ENCODE peak calls at places on chromosomes 4 and X, in four cellular contexts. G, O, Y and A are unnamed samples.

GRCh38 chr4:5054532-5054931 is 3.3 kb downstream of the STK32B start:
- DNase-seq in O (no peak), G (no peak), Y (no peak), A (no peak)

GRCh38 chrX:2315434-2315833 is 185.3 kb downstream of the DHRSX start:
- DNase-seq in O (no peak), G (no peak), Y (no peak), A (no peak)

GRCh38 chr4:137545461-137545861 is 13.2 kb upstream of the PCDH18 start:
- DNase-seq in G (no peak), Y (no peak), O (peak), A (no peak)

GRCh38 chrX:38166478-38167083 is 54.1 kb downstream of the SRPX start:
- DNase-seq in O (no peak), Y (no peak), G (no peak), A (no peak)

GRCh38 chr4:87560802-87561201 is 31.6 kb upstream of the SPARCL1 start:
- DNase-seq in Y (no peak), G (no peak), O (no peak), A (no peak)

GRCh38 chr4:825969-826330 is at the start of gene CPLX1:
- DNase-seq in O (no peak), G (no peak), Y (no peak), A (no peak)

GRCh38 chr4:151715881-151716280 is 44.9 kb downstream of the GATB start:
- DNase-seq in O (no peak), Y (no peak), G (no peak), A (no peak)

GRCh38 chr4:47598896-47599295 is 113.8 kb downstream of the ATP10D start:
- DNase-seq in Y (no peak), G (no peak), O (no peak), A (no peak)

GRCh38 chr4:8289151-8289750 is 19.7 kb downstream of the HTRA3 start:
- DNase-seq in O (no peak), G (no peak), Y (no peak), A (peak)

GRCh38 chr4:21013501-21013900 is 313.2 kb downstream of the PACRGL start:
- DNase-seq in O (no peak), G (no peak), Y (no peak), A (no peak)

GRCh38 chr4:60805500-60806313 is 394.4 kb upstream of the ADGRL3 start:
- DNase-seq in G (no peak), O (no peak), Y (no peak), A (no peak)

GRCh38 chrX:123331349-123331748 is 147.3 kb downstream of the GRIA3 start:
- DNase-seq in O (no peak), G (no peak), Y (no peak), A (no peak)

GRCh38 chrX:102765794-102766193 is 45.3 kb downstream of the GPRASP3 start:
- DNase-seq in O (peak), G (no peak), Y (no peak), A (peak)

GRCh38 chrX:115584715-115585114 is 23.7 kb downstream of the PLS3 start:
- DNase-seq in Y (no peak), O (no peak), G (no peak), A (no peak)

GRCh38 chrX:15769300-15769954 is 20.9 kb upstream of the ZRSR2 start:
- DNase-seq in Y (no peak), G (no peak), O (no peak), A (no peak)

GRCh38 chr4:144402999-144403398 is 243.0 kb upstream of the HHIP start:
- DNase-seq in G (no peak), Y (no peak), O (no peak), A (no peak)

GRCh38 chrX:67544871-67545771 is 1.3 kb downstream of the AR start:
- DNase-seq in Y (peak), G (no peak), O (peak), A (no peak)

GRCh38 chrX:74449322-74449936 is 28.1 kb downstream of the SLC16A2 start:
- DNase-seq in G (no peak), O (no peak), Y (no peak), A (no peak)

GRCh38 chr4:121712001-121712655 is 15.3 kb upstream of the ANXA5 start:
- DNase-seq in Y (no peak), O (no peak), G (no peak), A (no peak)

GRCh38 chrX:72576161-72576896 is 3.7 kb upstream of the HDAC8 start:
- DNase-seq in O (no peak), G (no peak), Y (no peak), A (no peak)

GRCh38 chr4:147981305-147981704 is 249.4 kb downstream of the ARHGAP10 start:
- DNase-seq in O (no peak), Y (no peak), G (no peak), A (no peak)

GRCh38 chrX:107119281-107119680 is 659 bp upstream of the RBM41 start:
- DNase-seq in O (no peak), Y (no peak), G (no peak), A (no peak)

GRCh38 chr4:106344324-106344970 is 24.1 kb downstream of the GIMD1 start:
- DNase-seq in Y (no peak), G (no peak), O (no peak), A (no peak)

GRCh38 chr4:171025323-171025722 is 787.9 kb upstream of the GALNTL6 start:
- DNase-seq in Y (no peak), G (no peak), O (no peak), A (no peak)

GRCh38 chr4:86653237-86653865 is 59.2 kb downstream of the PTPN13 start:
- DNase-seq in Y (no peak), G (no peak), O (no peak), A (no peak)

GRCh38 chrX:110491846-110492620 is 133.4 kb downstream of the RTL9 start:
- DNase-seq in O (no peak), G (no peak), Y (no peak), A (no peak)

GRCh38 chrX:40646489-40647306 is 663 bp downstream of the CXorf38 start:
- DNase-seq in Y (peak), O (peak), G (no peak), A (peak)

GRCh38 chrX:143994206-143994605 is 110.3 kb downstream of the UBE2NL start:
- DNase-seq in G (no peak), O (no peak), Y (no peak), A (no peak)

GRCh38 chr4:96736352-96736889 is 896.5 kb downstream of the PDHA2 start:
- DNase-seq in G (peak), O (no peak), Y (no peak), A (no peak)

GRCh38 chrX:48785156-48785524 is 1.2 kb upstream of the GATA1 start:
- DNase-seq in Y (no peak), G (no peak), O (no peak), A (peak)

GRCh38 chrX:48786825-48787538 is 592 bp downstream of the GATA1 start:
- DNase-seq in O (no peak), Y (no peak), G (no peak), A (no peak)

GRCh38 chrX:48785525-48786214 is 720 bp upstream of the GATA1 start:
- DNase-seq in O (no peak), Y (no peak), G (no peak), A (peak)

GRCh38 chrX:48787809-48788471 is 1.6 kb downstream of the GATA1 start:
- DNase-seq in G (no peak), O (no peak), Y (no peak), A (peak)

DNA sequence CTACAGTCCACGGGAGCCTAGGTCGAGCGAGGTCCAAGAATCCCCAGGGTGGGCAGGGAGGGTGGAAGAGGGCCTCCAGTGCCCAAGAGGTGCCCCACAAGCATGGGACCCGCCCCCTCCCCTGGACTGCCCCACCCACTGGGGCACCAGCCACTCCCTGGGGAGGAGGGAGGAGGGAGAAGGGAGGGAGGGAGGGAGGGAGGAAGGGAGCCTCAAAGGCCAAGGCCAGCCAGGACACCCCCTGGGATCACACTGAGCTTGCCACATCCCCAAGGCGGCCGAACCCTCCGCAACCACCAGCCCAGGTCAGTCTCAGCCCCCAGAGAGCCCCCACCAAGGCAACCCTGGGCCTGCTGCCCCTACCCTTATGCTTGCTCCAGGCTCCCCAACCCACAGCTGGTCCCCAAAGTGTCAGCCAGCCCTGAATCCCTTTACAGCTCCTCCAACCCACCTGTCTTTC is at the start of gene GATA1:
- DNase-seq in Y (no peak), G (no peak), O (no peak), A (peak)
- TF ChIP-seq POLR2A in Y (no peak), G (no peak), O (no peak), A (no peak)

GRCh38 chrX:11647048-11647650 is 18.6 kb downstream of the ARHGAP6 start:
- DNase-seq in Y (no peak), G (no peak), O (no peak), A (no peak)

DNA sequence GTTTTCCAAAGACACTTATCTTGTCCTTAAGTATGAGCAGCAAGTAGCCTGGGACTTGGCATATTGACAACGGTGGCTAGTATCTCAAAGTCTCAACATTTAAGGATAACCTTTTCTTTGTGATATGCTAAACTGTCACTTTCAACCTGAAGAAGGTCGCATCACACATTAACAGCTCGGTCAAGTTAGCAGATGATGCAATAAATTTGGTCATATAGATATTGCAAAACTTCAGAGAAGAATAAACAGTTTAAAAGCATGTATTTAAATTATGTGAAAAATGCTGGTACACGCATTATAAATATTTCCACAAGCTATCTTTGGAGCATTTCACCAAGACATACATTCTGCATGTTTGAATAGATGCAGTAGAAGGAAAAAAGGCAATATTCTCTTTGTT is 24.4 kb downstream of the ARHGAP6 start:
- DNase-seq in G (no peak), Y (no peak), O (no peak), A (no peak)
- H3K4me3 ChIP-seq in G (no peak), Y (no peak), O (no peak), A (no peak)

DNA sequence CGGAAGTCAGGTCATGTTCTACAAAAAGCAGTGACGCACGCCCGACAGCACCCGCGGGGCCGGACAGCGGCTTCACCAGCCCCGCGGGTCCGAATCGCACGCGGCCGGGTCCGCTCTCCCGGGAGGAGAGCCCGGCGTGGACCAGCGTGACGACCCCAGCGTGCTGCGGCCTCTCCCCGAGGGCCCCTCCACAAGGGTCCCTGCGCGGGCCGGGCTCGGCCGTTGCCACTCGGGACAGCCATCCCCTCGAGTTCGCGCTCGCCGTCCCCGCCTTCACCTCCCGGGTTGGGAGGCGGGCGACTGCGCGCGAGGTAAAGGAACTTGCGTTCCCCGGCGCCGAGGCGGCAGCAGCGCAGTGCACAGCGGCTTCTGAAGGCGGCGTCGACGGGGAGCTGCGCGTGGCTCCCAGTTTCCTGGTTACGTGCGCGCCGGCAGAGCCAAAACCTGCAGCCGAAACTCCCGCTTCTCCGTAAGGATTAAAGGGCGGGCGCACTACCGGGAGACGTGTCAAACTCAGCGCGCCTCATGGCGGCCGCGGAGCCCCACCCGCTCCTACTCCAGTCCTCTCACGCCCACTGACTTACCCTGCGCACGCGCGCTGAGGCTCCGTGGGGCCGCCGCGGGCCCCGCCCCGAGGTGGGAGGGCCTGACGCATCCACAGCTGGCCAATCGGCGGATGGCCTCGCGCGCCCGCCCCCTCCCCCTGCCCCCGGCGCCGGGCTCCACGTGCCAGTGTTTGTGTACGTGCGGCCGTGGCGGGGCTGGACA is 416 bp upstream of the LRP2BP start:
- DNase-seq in Y (peak), G (peak), O (peak), A (peak)
- TF ChIP-seq CTCF in Y (no peak), G (no peak), O (no peak), A (no peak)

DNA sequence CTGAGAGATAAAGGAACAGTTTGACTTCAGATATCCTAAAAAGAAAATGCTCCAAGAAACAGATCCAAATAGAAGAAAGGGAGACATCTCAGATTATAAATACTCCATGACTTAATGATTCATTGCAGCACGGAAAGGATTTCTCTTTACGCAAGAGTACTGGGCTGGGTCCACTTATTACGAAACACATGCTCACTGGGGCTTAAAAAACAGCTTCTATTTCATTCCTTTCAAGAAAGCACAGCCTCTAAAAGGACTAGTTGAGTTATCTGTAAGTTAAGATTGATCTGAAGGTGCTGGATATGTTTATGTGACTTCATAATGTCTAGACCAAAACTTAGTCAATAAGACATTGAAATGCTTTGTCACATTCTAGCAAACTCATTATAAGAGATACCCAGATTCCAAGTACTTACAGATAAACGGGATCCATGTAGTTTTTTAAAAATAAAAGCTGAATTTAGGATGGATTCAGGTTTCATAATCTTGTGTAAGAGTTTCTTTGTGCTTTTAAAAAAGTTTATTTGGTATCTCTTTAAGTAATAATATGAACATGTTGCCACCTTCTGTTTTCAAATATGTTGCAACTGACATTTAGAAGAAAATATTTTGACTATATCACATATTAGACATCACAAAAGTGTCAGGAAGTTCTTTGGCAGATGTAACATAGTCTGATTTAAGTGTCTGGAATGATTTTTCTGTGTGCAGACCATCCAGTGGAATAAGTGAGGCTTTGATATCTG is 109.5 kb upstream of the MYOZ2 start:
- DNase-seq in O (peak), Y (no peak), G (no peak), A (no peak)
- TF ChIP-seq POLR2A in O (peak), Y (no peak), G (no peak), A (no peak)